ENCODE peak calls at places on chromosome X, in seven cellular contexts. I is cardiac muscle cell, K is HCT116, P is MM.1S, T is astrocyte of the spinal cord, Y is fibroblast of the aortic adventitia, U is OCI-LY7. O is an unnamed sample.

GRCh38 chrX:129496625-129497024 is 26.7 kb downstream of the SMARCA1 start:
- DNase-seq in P (no peak), T (peak; percentile 36), I (no peak), Y (peak; percentile 46), U (no peak), K (no peak), O (peak; percentile 49)

GRCh38 chrX:133007458-133007857 is 49.0 kb upstream of the HS6ST2 start:
- DNase-seq in P (no peak), U (no peak), K (no peak), I (no peak), Y (no peak), T (no peak), O (no peak)

GRCh38 chrX:9816094-9816700 is 30.0 kb downstream of the SHROOM2 start:
- DNase-seq in T (peak; percentile 72), Y (no peak), U (no peak), K (no peak), P (no peak), I (no peak), O (peak; percentile 72)

GRCh38 chrX:3706481-3706880 is 7.0 kb downstream of the PRKX start:
- DNase-seq in I (no peak), P (no peak), U (no peak), T (no peak), Y (no peak), K (no peak), O (no peak)

GRCh38 chrX:19883878-19884277 is 3.5 kb downstream of the SH3KBP1 start:
- DNase-seq in U (no peak), I (no peak), Y (no peak), P (peak; percentile 86), T (no peak), K (peak; percentile 43), O (no peak)

GRCh38 chrX:110145305-110145704 is 142.4 kb downstream of the TMEM164 start:
- DNase-seq in T (no peak), Y (no peak), U (no peak), P (peak; percentile 38), K (no peak), I (no peak), O (no peak)

GRCh38 chrX:108268434-108269080 is 169.7 kb downstream of the COL4A6 start:
- DNase-seq in K (no peak), U (no peak), I (no peak), T (no peak), Y (peak; percentile 19), P (no peak), O (no peak)

GRCh38 chrX:46913710-46914109 is 1.5 kb downstream of the JADE3 start:
- DNase-seq in Y (peak; percentile 34), T (peak; percentile 9), U (no peak), I (peak; percentile 57), K (no peak), P (no peak), O (peak; percentile 41)

GRCh38 chrX:107627792-107628661 is at the start of gene PRPS1:
- DNase-seq in T (peak; percentile 95), U (peak; percentile 95), K (peak; percentile 88), P (peak; percentile 94), Y (peak; percentile 92), I (peak; percentile 96), O (peak; percentile 94)

GRCh38 chrX:18149454-18149853 is 71.2 kb downstream of the BEND2 start:
- DNase-seq in K (no peak), P (no peak), I (no peak), T (no peak), U (no peak), Y (no peak), O (no peak)

GRCh38 chrX:143536176-143536575 is 18.9 kb upstream of the SPANXN3 start:
- DNase-seq in T (no peak), I (no peak), U (no peak), P (no peak), K (no peak), Y (no peak), O (no peak)

GRCh38 chrX:74451450-74452198 is 30.3 kb downstream of the SLC16A2 start:
- DNase-seq in Y (no peak), U (no peak), I (no peak), P (no peak), K (no peak), T (no peak), O (no peak)

GRCh38 chrX:72027024-72027913 is 104.4 kb downstream of the RTL5 start:
- DNase-seq in P (no peak), T (no peak), U (no peak), I (no peak), K (no peak), Y (no peak), O (no peak)

GRCh38 chrX:151987108-151987507 is 12.6 kb upstream of the GABRE start:
- DNase-seq in K (no peak), I (no peak), T (no peak), P (no peak), U (no peak), Y (no peak), O (peak; percentile 53)

GRCh38 chrX:47807548-47807947 is 29.2 kb upstream of the ZNF81 start:
- DNase-seq in Y (no peak), P (no peak), I (no peak), K (no peak), U (no peak), T (no peak), O (no peak)

GRCh38 chrX:50813843-50814661 is at the start of gene SHROOM4:
- DNase-seq in T (peak; percentile 72), K (no peak), P (no peak), Y (peak; percentile 19), U (no peak), I (peak; percentile 73), O (peak; percentile 64)

GRCh38 chrX:30653415-30654131 is at the start of gene GK:
- DNase-seq in T (no peak), P (peak; percentile 9), U (peak; percentile 19), K (no peak), Y (peak; percentile 5), I (no peak), O (no peak)

GRCh38 chrX:153302796-153303195 is 18.8 kb downstream of the PNMA6F start:
- DNase-seq in U (no peak), Y (no peak), K (no peak), T (no peak), P (no peak), I (no peak), O (no peak)

GRCh38 chrX:15269120-15269519 is 763 bp downstream of the ASB9 start:
- DNase-seq in I (no peak), P (no peak), T (no peak), U (no peak), Y (no peak), K (no peak), O (no peak)

DNA sequence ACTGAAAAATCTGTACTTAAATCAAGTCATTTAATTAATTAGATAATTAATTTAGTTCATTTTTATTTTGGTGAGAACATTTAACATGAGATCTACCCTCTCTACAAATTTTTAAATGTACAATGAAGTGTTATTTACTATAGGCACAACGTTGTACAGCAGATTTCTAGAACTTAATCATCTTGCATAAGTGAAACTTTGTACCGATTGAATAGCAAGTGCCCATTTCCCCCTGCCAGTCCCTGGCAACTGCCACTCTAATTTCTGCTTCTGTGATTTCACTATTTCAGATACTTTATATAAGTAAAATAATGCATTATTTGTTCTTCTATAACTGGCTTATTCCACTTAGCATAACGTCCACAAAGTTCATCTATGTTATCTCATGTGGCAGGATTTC is 50.1 kb upstream of the SYTL5 start:
- DNase-seq in U (no peak), Y (no peak), P (no peak), T (no peak), I (no peak), K (no peak), O (no peak)
- H3K4me3 ChIP-seq in U (no peak overlapping the region), Y (no peak overlapping the region), P (no peak overlapping the region), T (no peak overlapping the region), I (no peak overlapping the region), K (no peak overlapping the region), O (no peak overlapping the region)

GRCh38 chrX:8632949-8633348 is 99.0 kb downstream of the ANOS1 start:
- DNase-seq in P (no peak), I (peak; percentile 57), T (no peak), Y (no peak), K (no peak), U (no peak), O (no peak)
- TF ChIP-seq CTCF in P (no peak), I (no peak), T (no peak), Y (no peak), K (no peak), U (no peak), O (no peak)

GRCh38 chrX:139563251-139563650 is 32.7 kb downstream of the F9 start:
- DNase-seq in I (no peak), U (no peak), T (peak; percentile 19), Y (no peak), K (no peak), P (no peak), O (no peak)
- H3K4me3 ChIP-seq in I (no peak overlapping the region), U (no peak overlapping the region), T (no peak overlapping the region), Y (no peak overlapping the region), K (no peak overlapping the region), P (no peak overlapping the region), O (no peak overlapping the region)

DNA sequence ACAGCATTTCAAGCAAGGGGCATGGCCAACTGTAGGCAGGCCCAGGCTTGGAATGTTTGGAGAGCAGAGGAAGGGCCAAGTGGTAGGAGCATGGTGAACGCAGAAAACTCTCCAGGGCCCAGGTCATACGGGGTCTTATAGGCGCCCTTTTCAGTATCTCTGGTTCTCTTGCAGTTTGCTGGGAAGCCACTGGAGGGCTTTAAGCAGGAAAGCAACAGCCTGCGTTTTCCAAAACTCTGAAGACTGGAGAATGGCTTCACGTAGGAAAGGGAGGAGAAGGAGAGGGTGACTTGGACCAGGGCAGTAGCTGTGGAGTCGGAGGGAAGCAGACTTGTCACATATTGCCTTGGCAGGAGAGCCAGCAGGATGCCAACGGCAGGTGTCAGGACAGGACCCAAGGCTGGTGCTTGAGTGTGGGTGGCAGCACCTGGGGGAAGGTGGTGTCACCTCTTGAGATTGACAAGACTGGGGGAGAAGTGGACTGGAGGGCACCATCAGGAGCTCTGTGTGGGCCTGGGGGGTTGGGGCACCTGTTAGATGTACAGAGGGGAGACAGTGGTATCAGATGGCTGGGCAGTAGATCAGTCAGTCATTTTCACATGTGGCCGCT is 21.9 kb downstream of the TKTL1 start:
- DNase-seq in K (no peak), U (peak; percentile 21), I (peak; percentile 53), T (no peak), Y (peak; percentile 46), P (no peak), O (peak; percentile 28)
- TF ChIP-seq CTCF in K (peak; percentile 52), U (peak; percentile 71), I (peak; percentile 60), T (peak; percentile 54), Y (peak; percentile 67), P (peak; percentile 30), O (peak; percentile 68)

O was measured in choroid plexus epithelial cell.